ENCODE peak calls at places on chromosomes 13 and 19, in eight cellular contexts. One of them, this sample, is unnamed.

GRCh38 chr13:109152941-109153340 is 523.5 kb downstream of the MYO16 start:
- DNase-seq in NCI-H187 treated with DMSO at 0.1 percent for 48 hours: no peak
- DNase-seq in activated naive CD8-positive, alpha-beta T cell treated with anti-CD3 and anti-CD28 coated beads, Interleukin-2, amount 50 U/mL, for 24 hours: no peak
- DNase-seq in stomach: no peak
- DNase-seq in NCI-H524 treated with DMSO at 0.1 percent for 48 hours: no peak
- DNase-seq in endothelial cell: no peak
- DNase-seq in AG09309: no peak
- DNase-seq in nucleus accumbens: no peak
- DNase-seq in this sample: no peak

GRCh38 chr13:24005711-24006281 is 108.5 kb upstream of the C1QTNF9B start:
- DNase-seq in NCI-H187 treated with DMSO at 0.1 percent for 48 hours: no peak
- DNase-seq in activated naive CD8-positive, alpha-beta T cell treated with anti-CD3 and anti-CD28 coated beads, Interleukin-2, amount 50 U/mL, for 24 hours: no peak
- DNase-seq in stomach: no peak
- DNase-seq in NCI-H524 treated with DMSO at 0.1 percent for 48 hours: no peak
- DNase-seq in endothelial cell: no peak
- DNase-seq in AG09309: no peak
- DNase-seq in nucleus accumbens: no peak
- DNase-seq in this sample: no peak

GRCh38 chr13:104315606-104316005 is 1249.4 kb upstream of the SLC10A2 start:
- DNase-seq in NCI-H187 treated with DMSO at 0.1 percent for 48 hours: no peak
- DNase-seq in activated naive CD8-positive, alpha-beta T cell treated with anti-CD3 and anti-CD28 coated beads, Interleukin-2, amount 50 U/mL, for 24 hours: no peak
- DNase-seq in stomach: no peak
- DNase-seq in NCI-H524 treated with DMSO at 0.1 percent for 48 hours: no peak
- DNase-seq in endothelial cell: no peak
- DNase-seq in AG09309: no peak
- DNase-seq in nucleus accumbens: no peak
- DNase-seq in this sample: peak

GRCh38 chr19:42488783-42489521 is 39.3 kb downstream of the CEACAM1 start:
- DNase-seq in NCI-H187 treated with DMSO at 0.1 percent for 48 hours: no peak
- DNase-seq in activated naive CD8-positive, alpha-beta T cell treated with anti-CD3 and anti-CD28 coated beads, Interleukin-2, amount 50 U/mL, for 24 hours: no peak
- DNase-seq in stomach: no peak
- DNase-seq in NCI-H524 treated with DMSO at 0.1 percent for 48 hours: no peak
- DNase-seq in endothelial cell: no peak
- DNase-seq in AG09309: no peak
- DNase-seq in nucleus accumbens: no peak
- DNase-seq in this sample: no peak

GRCh38 chr19:45164577-45165335 is 4.0 kb upstream of the NKPD1 start:
- DNase-seq in NCI-H187 treated with DMSO at 0.1 percent for 48 hours: no peak
- DNase-seq in activated naive CD8-positive, alpha-beta T cell treated with anti-CD3 and anti-CD28 coated beads, Interleukin-2, amount 50 U/mL, for 24 hours: peak
- DNase-seq in stomach: peak
- DNase-seq in NCI-H524 treated with DMSO at 0.1 percent for 48 hours: no peak
- DNase-seq in endothelial cell: no peak
- DNase-seq in AG09309: no peak
- DNase-seq in nucleus accumbens: no peak
- DNase-seq in this sample: peak

GRCh38 chr19:1956868-1957492 is 16.0 kb downstream of the CSNK1G2 start:
- DNase-seq in NCI-H187 treated with DMSO at 0.1 percent for 48 hours: no peak
- DNase-seq in activated naive CD8-positive, alpha-beta T cell treated with anti-CD3 and anti-CD28 coated beads, Interleukin-2, amount 50 U/mL, for 24 hours: no peak
- DNase-seq in stomach: no peak
- DNase-seq in NCI-H524 treated with DMSO at 0.1 percent for 48 hours: no peak
- DNase-seq in endothelial cell: no peak
- DNase-seq in AG09309: no peak
- DNase-seq in nucleus accumbens: peak
- DNase-seq in this sample: no peak

GRCh38 chr19:41682437-41682836 is 5.6 kb downstream of the CEACAM7 start:
- DNase-seq in NCI-H187 treated with DMSO at 0.1 percent for 48 hours: no peak
- DNase-seq in activated naive CD8-positive, alpha-beta T cell treated with anti-CD3 and anti-CD28 coated beads, Interleukin-2, amount 50 U/mL, for 24 hours: no peak
- DNase-seq in stomach: no peak
- DNase-seq in NCI-H524 treated with DMSO at 0.1 percent for 48 hours: no peak
- DNase-seq in endothelial cell: no peak
- DNase-seq in AG09309: no peak
- DNase-seq in nucleus accumbens: no peak
- DNase-seq in this sample: no peak

GRCh38 chr13:48486836-48487235 is 46.0 kb downstream of the RCBTB2 start:
- DNase-seq in NCI-H187 treated with DMSO at 0.1 percent for 48 hours: no peak
- DNase-seq in activated naive CD8-positive, alpha-beta T cell treated with anti-CD3 and anti-CD28 coated beads, Interleukin-2, amount 50 U/mL, for 24 hours: no peak
- DNase-seq in stomach: no peak
- DNase-seq in NCI-H524 treated with DMSO at 0.1 percent for 48 hours: no peak
- DNase-seq in endothelial cell: no peak
- DNase-seq in AG09309: no peak
- DNase-seq in nucleus accumbens: no peak
- DNase-seq in this sample: no peak

GRCh38 chr13:107373551-107373950 is 805.6 kb upstream of the ARGLU1 start:
- DNase-seq in NCI-H187 treated with DMSO at 0.1 percent for 48 hours: peak
- DNase-seq in activated naive CD8-positive, alpha-beta T cell treated with anti-CD3 and anti-CD28 coated beads, Interleukin-2, amount 50 U/mL, for 24 hours: no peak
- DNase-seq in stomach: no peak
- DNase-seq in NCI-H524 treated with DMSO at 0.1 percent for 48 hours: peak
- DNase-seq in endothelial cell: no peak
- DNase-seq in AG09309: peak
- DNase-seq in nucleus accumbens: no peak
- DNase-seq in this sample: peak

GRCh38 chr19:18529782-18530181 is 7.9 kb upstream of the ELL start:
- DNase-seq in NCI-H187 treated with DMSO at 0.1 percent for 48 hours: no peak
- DNase-seq in activated naive CD8-positive, alpha-beta T cell treated with anti-CD3 and anti-CD28 coated beads, Interleukin-2, amount 50 U/mL, for 24 hours: no peak
- DNase-seq in stomach: no peak
- DNase-seq in NCI-H524 treated with DMSO at 0.1 percent for 48 hours: peak
- DNase-seq in endothelial cell: no peak
- DNase-seq in AG09309: no peak
- DNase-seq in nucleus accumbens: no peak
- DNase-seq in this sample: no peak

GRCh38 chr19:48975947-48976847 is 11.1 kb downstream of the FTL start:
- DNase-seq in NCI-H187 treated with DMSO at 0.1 percent for 48 hours: no peak
- DNase-seq in activated naive CD8-positive, alpha-beta T cell treated with anti-CD3 and anti-CD28 coated beads, Interleukin-2, amount 50 U/mL, for 24 hours: no peak
- DNase-seq in stomach: no peak
- DNase-seq in NCI-H524 treated with DMSO at 0.1 percent for 48 hours: peak
- DNase-seq in endothelial cell: peak
- DNase-seq in AG09309: no peak
- DNase-seq in nucleus accumbens: peak
- DNase-seq in this sample: no peak